ENCODE peak calls at places on chromosomes 7 and 10, in six cellular contexts. V, O, B, C, Y and S are unnamed samples.

GRCh38 chr10:75969031-75969430 is 537.6 kb downstream of the LRMDA start:
- DNase-seq in V (no peak), O (no peak), B (no peak), C (no peak), Y (no peak), S (no peak)

GRCh38 chr10:97089209-97089865 is 96.4 kb downstream of the SLIT1 start:
- DNase-seq in V (no peak), O (no peak), B (no peak), C (no peak), Y (no peak), S (no peak)

GRCh38 chr10:52215745-52216361 is 98.2 kb upstream of the DKK1 start:
- DNase-seq in V (peak; percentile 48), O (peak; percentile 82), B (no peak), C (peak; percentile 44), Y (peak; percentile 6), S (peak; percentile 37)

GRCh38 chr10:121692626-121693025 is 94.4 kb upstream of the FGFR2 start:
- DNase-seq in V (no peak), O (no peak), B (no peak), C (no peak), Y (no peak), S (no peak)

GRCh38 chr7:134966691-134967090 is 19.6 kb upstream of the AGBL3 start:
- DNase-seq in V (no peak), O (no peak), B (no peak), C (no peak), Y (no peak), S (no peak)

GRCh38 chr10:124005991-124006392 is 87.4 kb downstream of the CHST15 start:
- DNase-seq in V (peak; percentile 10), O (no peak), B (no peak), C (no peak), Y (no peak), S (no peak)

GRCh38 chr7:132117181-132117580 is 459.1 kb downstream of the PLXNA4 start:
- DNase-seq in V (no peak), O (peak; percentile 18), B (no peak), C (no peak), Y (no peak), S (no peak)

GRCh38 chr10:24156686-24157085 is 52.3 kb upstream of the KIAA1217 start:
- DNase-seq in V (no peak), O (no peak), B (no peak), C (no peak), Y (no peak), S (no peak)

GRCh38 chr7:102451371-102452054 is 13.2 kb downstream of the ALKBH4 start:
- DNase-seq in V (no peak), O (no peak), B (no peak), C (no peak), Y (no peak), S (no peak)

GRCh38 chr10:29009464-29009863 is 279.4 kb upstream of the LYZL1 start:
- DNase-seq in V (no peak), O (no peak), B (no peak), C (no peak), Y (no peak), S (no peak)

GRCh38 chr7:11489280-11489679 is 342.7 kb downstream of the THSD7A start:
- DNase-seq in V (no peak), O (no peak), B (no peak), C (no peak), Y (no peak), S (no peak)

GRCh38 chr7:92839901-92840300 is 3.5 kb upstream of the CDK6 start:
- DNase-seq in V (no peak), O (no peak), B (no peak), C (no peak), Y (no peak), S (no peak)

GRCh38 chr10:110860576-110861241 is 11.0 kb upstream of the PDCD4 start:
- DNase-seq in V (peak; percentile 52), O (no peak), B (no peak), C (no peak), Y (no peak), S (no peak)

GRCh38 chr7:22387583-22387982 is 30.6 kb upstream of the RAPGEF5 start:
- DNase-seq in V (no peak), O (peak; percentile 7), B (peak; percentile 78), C (no peak), Y (peak; percentile 61), S (peak; percentile 76)